ENCODE peak calls at places on chromosomes 5 and 9, in four cellular contexts. W, O, T and X are unnamed samples.

GRCh38 chr5:111935022-111935421 is 178.0 kb upstream of the NREP start:
- DNase-seq in W (no peak), O (no peak), T (no peak), X (no peak)

GRCh38 chr5:127898551-127899213 is 184.9 kb upstream of the SLC12A2 start:
- DNase-seq in W (no peak), O (no peak), T (no peak), X (no peak)

GRCh38 chr5:137822158-137822764 is 45.4 kb upstream of the MYOT start:
- DNase-seq in W (peak), O (peak), T (peak), X (peak)

GRCh38 chr9:131810351-131811170 is 70.7 kb upstream of the RAPGEF1 start:
- DNase-seq in W (no peak), O (no peak), T (no peak), X (no peak)

GRCh38 chr9:105432247-105432857 is 15.5 kb upstream of the FSD1L start:
- DNase-seq in W (no peak), O (no peak), T (peak), X (no peak)

GRCh38 chr5:100901851-100902341 is 1.2 kb downstream of the ST8SIA4 start:
- DNase-seq in W (no peak), O (peak), T (peak), X (no peak)

GRCh38 chr9:128190516-128191405 is 611 bp downstream of the CIZ1 start:
- DNase-seq in W (no peak), O (no peak), T (peak), X (no peak)

GRCh38 chr5:51816427-51816826 is 433.2 kb downstream of the ISL1 start:
- DNase-seq in W (no peak), O (no peak), T (no peak), X (no peak)

GRCh38 chr9:99905833-99906402 is 536 bp upstream of the STX17 start:
- DNase-seq in W (no peak), O (peak), T (peak), X (no peak)

GRCh38 chr5:127080001-127080478 is 6.7 kb upstream of the C5orf63 start:
- DNase-seq in W (peak), O (peak), T (peak), X (no peak)

GRCh38 chr9:130265431-130266235 is at the start of gene HMCN2:
- DNase-seq in W (peak), O (peak), T (no peak), X (no peak)

GRCh38 chr5:127030259-127031146 is at the start of gene MARCHF3:
- DNase-seq in W (peak), O (peak), T (peak), X (peak)

GRCh38 chr5:88377705-88378656 is 109.3 kb upstream of the TMEM161B start:
- DNase-seq in W (no peak), O (peak), T (no peak), X (no peak)

GRCh38 chr9:77980622-77981021 is 51.0 kb downstream of the GNAQ start:
- DNase-seq in W (no peak), O (no peak), T (no peak), X (no peak)

GRCh38 chr5:5141011-5141599 is 975 bp downstream of the ADAMTS16 start:
- DNase-seq in W (no peak), O (no peak), T (no peak), X (no peak)

GRCh38 chr9:68625559-68625958 is 79.5 kb upstream of the PIP5K1B start:
- DNase-seq in W (no peak), O (no peak), T (no peak), X (no peak)

GRCh38 chr9:78167356-78167755 is 68.5 kb upstream of the CEP78 start:
- DNase-seq in W (no peak), O (peak), T (peak), X (peak)

GRCh38 chr9:109098221-109098959 is 21.4 kb downstream of the TMEM245 start:
- DNase-seq in W (no peak), O (peak), T (no peak), X (no peak)

GRCh38 chr5:147446528-147446927 is 63.3 kb downstream of the DPYSL3 start:
- DNase-seq in W (no peak), O (peak), T (no peak), X (no peak)

GRCh38 chr9:110520120-110520701 is 59.3 kb downstream of the SVEP1 start:
- DNase-seq in W (no peak), O (no peak), T (no peak), X (no peak)

GRCh38 chr9:96618209-96619108 is 1.2 kb downstream of the CDC14B start:
- DNase-seq in W (peak), O (peak), T (peak), X (peak)

GRCh38 chr9:122265265-122265900 is 701 bp downstream of the MRRF start:
- DNase-seq in W (no peak), O (peak), T (peak), X (no peak)

GRCh38 chr9:72477862-72478564 is 43.4 kb upstream of the TMC1 start:
- DNase-seq in W (no peak), O (peak), T (peak), X (no peak)

GRCh38 chr5:129904667-129905466 is 602 bp downstream of the CHSY3 start:
- DNase-seq in W (peak), O (peak), T (no peak), X (peak)

GRCh38 chr9:108180511-108180910 is 675.3 kb downstream of the ACTL7B start:
- DNase-seq in W (no peak), O (peak), T (peak), X (no peak)

GRCh38 chr9:10366171-10366779 is 246.5 kb downstream of the PTPRD start:
- DNase-seq in W (no peak), O (peak), T (peak), X (no peak)

GRCh38 chr9:4196886-4197285 is 103.0 kb downstream of the GLIS3 start:
- DNase-seq in W (no peak), O (no peak), T (no peak), X (no peak)

GRCh38 chr9:107881625-107882300 is 392.2 kb upstream of the KLF4 start:
- DNase-seq in W (no peak), O (no peak), T (no peak), X (no peak)

GRCh38 chr9:10706788-10707187 is 94.0 kb upstream of the PTPRD start:
- DNase-seq in W (no peak), O (no peak), T (no peak), X (no peak)

GRCh38 chr5:42360061-42360460 is 63.2 kb upstream of the GHR start:
- DNase-seq in W (no peak), O (no peak), T (no peak), X (no peak)

GRCh38 chr9:134624119-134624826 is 17.3 kb upstream of the COL5A1 start:
- DNase-seq in W (no peak), O (no peak), T (no peak), X (no peak)

GRCh38 chr5:174056064-174056842 is 10.7 kb downstream of the NSG2 start:
- DNase-seq in W (no peak), O (no peak), T (no peak), X (no peak)
- TF ChIP-seq CTCF in W (peak), O (no peak), T (no peak), X (peak)

DNA sequence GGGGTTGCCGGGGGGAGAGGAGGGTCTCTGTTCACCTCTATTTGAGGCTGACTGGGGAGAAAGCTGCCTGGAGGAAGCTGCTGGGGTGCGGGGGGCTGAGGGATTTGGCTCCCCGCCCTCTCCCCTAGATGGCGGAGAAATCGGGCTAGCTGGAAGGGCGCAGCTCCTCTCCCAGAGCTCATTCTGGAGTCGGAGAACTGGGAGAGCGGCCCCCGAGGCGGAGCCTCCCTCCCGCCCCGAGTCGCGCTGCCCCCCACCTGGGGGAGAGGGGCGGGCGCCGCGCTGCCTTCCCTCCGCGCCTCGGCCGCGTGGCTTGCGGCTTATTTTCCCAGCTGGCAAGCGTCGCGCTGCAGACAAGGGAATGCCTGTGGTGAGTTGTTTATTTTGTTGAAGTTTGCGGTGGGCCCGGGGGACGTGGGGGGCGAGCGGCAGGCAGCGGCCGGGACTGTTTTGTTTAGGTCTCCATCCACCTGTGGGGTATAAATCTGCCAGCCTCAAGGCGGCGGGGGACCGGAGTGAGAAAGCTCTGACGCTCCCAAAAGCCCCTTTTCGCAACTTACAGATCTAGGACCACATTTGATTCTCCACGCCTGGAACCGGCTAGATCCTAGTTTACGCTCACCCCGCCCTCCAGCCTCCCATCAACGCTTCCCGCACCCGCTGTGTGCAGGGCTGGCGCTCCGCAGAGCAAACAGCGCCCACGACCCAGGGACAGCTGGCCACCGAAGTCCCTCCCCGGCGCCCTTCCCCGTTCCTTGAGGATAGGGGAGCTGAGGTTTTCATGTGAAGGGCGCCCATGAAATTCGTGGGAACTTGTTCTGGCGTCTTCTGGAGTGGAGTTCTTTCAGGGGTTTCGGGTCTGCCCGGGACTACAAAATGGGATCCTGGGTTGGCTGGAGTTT is 4.0 kb upstream of the RGMB start:
- DNase-seq in W (peak), O (peak), T (peak), X (peak)
- TF ChIP-seq CTCF in W (peak), O (no peak), T (no peak), X (peak)

GRCh38 chr9:1044643-1045042 is 5.5 kb upstream of the DMRT2 start:
- DNase-seq in W (no peak), O (no peak), T (peak), X (no peak)

GRCh38 chr9:1047605-1048235 is 2.4 kb upstream of the DMRT2 start:
- DNase-seq in W (peak), O (no peak), T (peak), X (no peak)

GRCh38 chr9:1046639-1047604 is 3.2 kb upstream of the DMRT2 start:
- DNase-seq in W (no peak), O (no peak), T (no peak), X (no peak)

DNA sequence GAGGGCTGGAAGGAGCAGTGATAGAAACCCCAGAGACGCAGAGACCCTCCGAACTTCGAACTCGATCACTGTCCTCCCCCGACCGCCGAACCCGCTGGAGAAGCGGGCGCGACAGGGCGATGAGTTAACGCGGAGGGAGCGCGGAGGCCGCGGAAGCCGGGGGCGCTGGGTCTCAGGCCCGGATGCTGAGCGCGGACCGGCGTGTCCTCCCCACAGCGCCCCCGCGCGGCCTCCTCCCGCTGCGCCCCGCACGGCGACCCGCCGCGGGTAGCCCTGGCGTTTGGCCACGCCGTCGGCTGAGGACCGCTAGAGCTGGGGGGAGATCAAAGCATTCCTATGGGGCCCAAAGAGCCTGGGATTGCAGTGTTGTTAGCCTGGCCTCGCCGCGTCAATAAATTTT is 7.7 kb upstream of the DMRT2 start:
- DNase-seq in W (peak), O (no peak), T (peak), X (peak)
- TF ChIP-seq CTCF in W (peak), O (no peak), T (peak), X (peak)

DNA sequence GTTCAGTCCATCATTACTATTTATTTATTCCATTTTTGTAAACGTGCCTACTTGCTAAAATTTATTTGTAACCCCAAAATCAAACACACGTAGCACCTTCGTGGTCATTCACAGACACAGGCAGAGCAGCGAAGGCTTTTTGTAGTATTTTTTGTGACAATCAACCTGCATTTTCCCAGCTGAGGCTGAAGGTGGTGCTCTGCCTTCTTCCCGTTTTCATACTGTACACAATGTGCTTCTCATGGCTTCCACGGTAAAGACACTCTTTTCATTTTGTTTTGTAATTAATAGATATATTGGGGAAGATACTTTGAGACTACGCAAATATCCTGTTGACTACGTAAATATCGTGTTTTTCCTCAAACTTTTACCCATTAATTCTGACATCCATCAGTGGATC is 19.4 kb downstream of the DAP start:
- DNase-seq in W (no peak), O (no peak), T (no peak), X (no peak)
- TF ChIP-seq CTCF in W (no peak), O (no peak), T (no peak), X (no peak)